ENCODE peak calls at places on chromosomes 12 and 14, in ten cellular contexts. D is fibroblast of mammary gland; T is body of pancreas; M is HFFc6; U is astrocyte of the spinal cord; L is lower lobe of right lung; X is A549; Y is lower leg skin; I is neural progenitor cell; Q is CD8-positive, alpha-beta T cell. C is an unnamed sample.

GRCh38 chr12:110531741-110532333 is 29.7 kb downstream of the RAD9B start:
- DNase-seq in D (peak), T (no peak), M (peak), U (peak), L (no peak), X (no peak), Y (no peak), I (no peak), Q (no peak), C (no peak)

GRCh38 chr14:64244279-64244678 is 49.9 kb downstream of the ESR2 start:
- DNase-seq in D (peak), T (peak), M (no peak), U (no peak), L (no peak), X (no peak), Y (no peak), I (no peak), Q (no peak), C (no peak)

GRCh38 chr12:79688376-79689040 is 2.3 kb downstream of the PAWR start:
- DNase-seq in D (peak), T (no peak), M (no peak), U (peak), L (no peak), X (no peak), Y (no peak), I (no peak), Q (no peak), C (no peak)

GRCh38 chr12:80269953-80270552 is 170.7 kb downstream of the OTOGL start:
- DNase-seq in D (peak), T (no peak), M (peak), U (peak), L (no peak), X (peak), Y (no peak), I (peak), Q (no peak), C (no peak)

GRCh38 chr14:100896369-100897060 is 7.0 kb downstream of the RTL1 start:
- DNase-seq in D (no peak), T (no peak), M (no peak), U (no peak), L (peak), X (no peak), Y (peak), I (peak), Q (no peak), C (peak)

GRCh38 chr14:96821501-96821900 is 24.3 kb downstream of the VRK1 start:
- DNase-seq in D (no peak), T (no peak), M (no peak), U (no peak), L (no peak), X (no peak), Y (no peak), I (no peak), Q (no peak), C (no peak)

GRCh38 chr12:24560867-24561266 is 388.0 kb downstream of the BCAT1 start:
- DNase-seq in D (peak), T (no peak), M (no peak), U (peak), L (no peak), X (no peak), Y (no peak), I (peak), Q (no peak), C (no peak)

GRCh38 chr14:64438181-64438839 is 27.0 kb upstream of the AKAP5 start:
- DNase-seq in D (peak), T (no peak), M (peak), U (peak), L (no peak), X (peak), Y (peak), I (no peak), Q (no peak), C (no peak)

GRCh38 chr12:103169-103981 is 36.8 kb downstream of the IQSEC3 start:
- DNase-seq in D (no peak), T (no peak), M (no peak), U (no peak), L (no peak), X (peak), Y (no peak), I (peak), Q (no peak), C (no peak)

GRCh38 chr14:25413058-25413457 is 363.1 kb upstream of the STXBP6 start:
- DNase-seq in D (no peak), T (no peak), M (no peak), U (no peak), L (no peak), X (no peak), Y (no peak), I (no peak), Q (no peak), C (no peak)

GRCh38 chr12:58711968-58712367 is 208.3 kb downstream of the LRIG3 start:
- DNase-seq in D (peak), T (no peak), M (peak), U (peak), L (no peak), X (no peak), Y (no peak), I (no peak), Q (no peak), C (no peak)

GRCh38 chr14:20409226-20409625 is 4.1 kb downstream of the TEP1 start:
- DNase-seq in D (peak), T (no peak), M (peak), U (peak), L (no peak), X (no peak), Y (no peak), I (no peak), Q (no peak), C (no peak)

GRCh38 chr12:34600592-34601462 is 578.5 kb downstream of the ALG10 start:
- DNase-seq in D (no peak), T (no peak), M (no peak), U (no peak), L (peak), X (no peak), Y (peak), I (no peak), Q (no peak), C (no peak)

GRCh38 chr12:1916396-1917171 is 1.9 kb downstream of the CACNA2D4 start:
- DNase-seq in D (no peak), T (no peak), M (no peak), U (no peak), L (peak), X (no peak), Y (peak), I (no peak), Q (no peak), C (peak)

GRCh38 chr12:49893753-49894752 is 9.6 kb downstream of the FAIM2 start:
- DNase-seq in D (peak), T (peak), M (no peak), U (peak), L (peak), X (peak), Y (no peak), I (no peak), Q (no peak), C (no peak)

GRCh38 chr12:14213542-14213941 is 151.9 kb upstream of the ATF7IP start:
- DNase-seq in D (peak), T (no peak), M (no peak), U (no peak), L (no peak), X (no peak), Y (no peak), I (peak), Q (no peak), C (peak)

GRCh38 chr12:4432878-4433820 is 12.5 kb downstream of the FGF6 start:
- DNase-seq in D (no peak), T (no peak), M (no peak), U (no peak), L (no peak), X (no peak), Y (peak), I (no peak), Q (no peak), C (peak)

GRCh38 chr12:5889381-5890047 is 55.5 kb downstream of the ANO2 start:
- DNase-seq in D (no peak), T (no peak), M (no peak), U (no peak), L (no peak), X (no peak), Y (peak), I (no peak), Q (no peak), C (no peak)

GRCh38 chr12:15688202-15688736 is 100.9 kb downstream of the EPS8 start:
- DNase-seq in D (no peak), T (peak), M (no peak), U (peak), L (peak), X (no peak), Y (peak), I (no peak), Q (no peak), C (peak)

GRCh38 chr14:22448905-22449611 is 140.0 kb downstream of the DAD1 start:
- DNase-seq in D (peak), T (no peak), M (no peak), U (peak), L (no peak), X (no peak), Y (no peak), I (no peak), Q (no peak), C (no peak)

GRCh38 chr14:71473843-71474242 is 458.4 kb upstream of the RGS6 start:
- DNase-seq in D (no peak), T (no peak), M (no peak), U (no peak), L (no peak), X (no peak), Y (no peak), I (no peak), Q (no peak), C (no peak)

GRCh38 chr12:120370343-120371243 is 1.6 kb upstream of the MSI1 start:
- DNase-seq in D (no peak), T (no peak), M (no peak), U (no peak), L (no peak), X (no peak), Y (no peak), I (no peak), Q (no peak), C (no peak)

GRCh38 chr12:88556213-88556612 is 24.1 kb downstream of the KITLG start:
- DNase-seq in D (no peak), T (no peak), M (no peak), U (no peak), L (no peak), X (no peak), Y (no peak), I (no peak), Q (no peak), C (no peak)

GRCh38 chr12:42756841-42757661 is 167.5 kb upstream of the PRICKLE1 start:
- DNase-seq in D (peak), T (peak), M (peak), U (peak), L (no peak), X (peak), Y (no peak), I (peak), Q (no peak), C (no peak)

GRCh38 chr14:85165091-85165490 is 364.9 kb upstream of the FLRT2 start:
- DNase-seq in D (no peak), T (peak), M (no peak), U (no peak), L (no peak), X (no peak), Y (no peak), I (no peak), Q (no peak), C (no peak)

GRCh38 chr12:84727964-84728363 is 184.6 kb downstream of the SLC6A15 start:
- DNase-seq in D (no peak), T (no peak), M (no peak), U (peak), L (no peak), X (no peak), Y (no peak), I (no peak), Q (no peak), C (no peak)

GRCh38 chr12:97977870-97978269 is 515.3 kb downstream of the RMST start:
- DNase-seq in D (no peak), T (no peak), M (no peak), U (no peak), L (no peak), X (no peak), Y (no peak), I (no peak), Q (no peak), C (no peak)

GRCh38 chr12:92553389-92553788 is 149.4 kb upstream of the PLEKHG7 start:
- DNase-seq in D (no peak), T (peak), M (no peak), U (no peak), L (no peak), X (no peak), Y (peak), I (no peak), Q (no peak), C (no peak)

GRCh38 chr12:67449591-67450052 is 180.5 kb downstream of the CAND1 start:
- DNase-seq in D (no peak), T (no peak), M (no peak), U (no peak), L (no peak), X (no peak), Y (no peak), I (no peak), Q (no peak), C (no peak)

GRCh38 chr12:13203028-13203922 is 6.7 kb downstream of the EMP1 start:
- DNase-seq in D (peak), T (peak), M (no peak), U (no peak), L (peak), X (no peak), Y (peak), I (peak), Q (no peak), C (no peak)
- TF ChIP-seq CTCF in D (peak), T (no peak), M (peak), U (peak), L (peak), X (peak), Y (no peak), I (peak), Q (no peak), C (peak)

DNA sequence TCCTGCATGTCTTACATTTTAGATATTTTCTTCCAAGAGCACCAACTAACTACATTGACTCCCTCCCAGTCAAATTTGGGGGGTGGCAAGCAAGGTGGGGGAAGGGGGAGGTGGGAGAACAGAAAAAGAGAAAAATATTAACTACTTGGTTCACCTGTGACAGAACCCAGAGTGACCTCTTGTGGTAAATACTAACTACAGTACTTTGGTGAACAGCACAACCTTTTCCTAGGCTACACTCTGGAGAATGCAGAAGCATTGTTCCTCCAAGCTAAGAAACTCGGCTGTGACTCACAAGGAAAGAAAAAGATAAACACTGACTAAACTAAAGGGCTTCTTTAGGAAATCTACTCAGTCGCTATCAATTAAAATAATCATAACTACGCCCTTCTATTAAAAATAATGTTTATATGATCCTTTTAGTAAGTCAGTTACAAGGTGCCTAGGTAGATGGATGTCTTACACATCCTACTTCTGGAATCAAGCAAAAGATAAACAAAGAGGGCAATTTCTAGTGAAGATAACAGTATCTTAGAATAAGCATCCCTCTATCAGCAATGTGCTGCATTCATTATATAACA is 5.4 kb downstream of the KCNH5 start:
- DNase-seq in D (peak), T (no peak), M (peak), U (peak), L (no peak), X (no peak), Y (no peak), I (peak), Q (no peak), C (no peak)
- TF ChIP-seq CTCF in D (peak), T (peak), M (peak), U (peak), L (peak), X (peak), Y (no peak), I (peak), Q (no peak), C (peak)

GRCh38 chr12:27123642-27124041 is 41.3 kb upstream of the C12orf71 start:
- DNase-seq in D (peak), T (no peak), M (no peak), U (no peak), L (no peak), X (peak), Y (no peak), I (peak), Q (no peak), C (no peak)
- TF ChIP-seq CTCF in D (peak), T (peak), M (peak), U (no peak), L (peak), X (peak), Y (no peak), I (peak), Q (no peak), C (peak)

GRCh38 chr14:29271669-29272068 is 505.1 kb downstream of the FOXG1 start:
- DNase-seq in D (no peak), T (no peak), M (no peak), U (no peak), L (no peak), X (no peak), Y (no peak), I (no peak), Q (no peak), C (no peak)

GRCh38 chr14:29278301-29278700 is 511.7 kb downstream of the FOXG1 start:
- DNase-seq in D (no peak), T (no peak), M (no peak), U (no peak), L (no peak), X (no peak), Y (no peak), I (no peak), Q (no peak), C (no peak)

GRCh38 chr14:29274890-29275651 is 508.5 kb downstream of the FOXG1 start:
- DNase-seq in D (no peak), T (no peak), M (no peak), U (no peak), L (no peak), X (no peak), Y (no peak), I (no peak), Q (no peak), C (no peak)

GRCh38 chr14:29273513-29273912 is 506.9 kb downstream of the FOXG1 start:
- DNase-seq in D (no peak), T (no peak), M (no peak), U (no peak), L (no peak), X (no peak), Y (no peak), I (no peak), Q (no peak), C (no peak)
- TF ChIP-seq CTCF in D (peak), T (no peak), M (peak), U (no peak), L (no peak), X (no peak), Y (no peak), I (peak), Q (no peak), C (no peak)

GRCh38 chr14:103856105-103856504 is 8.7 kb upstream of the PPP1R13B start:
- DNase-seq in D (no peak), T (no peak), M (no peak), U (no peak), L (peak), X (no peak), Y (no peak), I (peak), Q (no peak), C (no peak)
- TF ChIP-seq CTCF in D (no peak), T (no peak), M (no peak), U (no peak), L (no peak), X (no peak), Y (no peak), I (no peak), Q (no peak), C (no peak)

GRCh38 chr14:90374813-90375212 is 22.0 kb upstream of the CALM1 start:
- DNase-seq in D (no peak), T (no peak), M (no peak), U (no peak), L (no peak), X (no peak), Y (no peak), I (no peak), Q (no peak), C (no peak)

GRCh38 chr14:90373887-90374286 is 22.9 kb upstream of the CALM1 start:
- DNase-seq in D (no peak), T (no peak), M (no peak), U (no peak), L (no peak), X (no peak), Y (no peak), I (no peak), Q (no peak), C (no peak)

DNA sequence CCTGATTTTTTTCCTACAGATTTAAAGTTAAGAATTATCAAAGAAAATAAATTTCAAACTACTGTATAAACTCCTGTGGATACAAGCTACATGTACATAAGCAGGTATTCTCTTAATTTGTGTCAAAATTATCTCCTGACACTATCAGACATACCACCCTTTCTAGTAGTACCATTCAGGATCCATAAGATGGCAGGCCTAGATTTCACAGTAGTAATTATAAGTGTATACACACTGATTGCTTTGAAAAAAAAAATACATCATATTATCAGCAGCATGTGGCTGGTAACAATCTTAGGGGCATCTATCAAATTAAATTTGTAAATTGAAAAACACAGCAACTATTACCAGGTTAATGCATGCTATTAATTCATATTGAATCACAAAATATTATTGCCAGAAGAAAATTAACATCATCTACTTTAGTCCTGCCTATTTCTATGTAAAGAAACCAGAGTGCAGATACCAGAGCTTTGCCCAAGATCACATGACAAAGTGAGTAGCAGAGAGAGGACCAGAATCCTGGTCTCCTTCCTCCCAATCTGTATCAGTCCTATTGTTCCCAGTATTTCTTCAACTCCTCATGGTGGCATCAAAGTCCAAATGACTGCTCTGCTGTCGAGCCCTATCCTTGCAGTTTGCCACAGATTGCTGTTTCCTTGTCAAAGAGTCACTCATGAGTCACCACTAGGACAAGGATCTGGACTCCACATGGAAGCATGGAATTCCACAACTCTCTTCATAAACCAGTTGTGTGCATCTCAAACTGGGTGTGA is 27.7 kb upstream of the CALM1 start:
- DNase-seq in D (peak), T (no peak), M (peak), U (no peak), L (no peak), X (peak), Y (no peak), I (no peak), Q (no peak), C (no peak)
- TF ChIP-seq CTCF in D (peak), T (no peak), M (no peak), U (no peak), L (no peak), X (peak), Y (no peak), I (no peak), Q (peak), C (peak)

DNA sequence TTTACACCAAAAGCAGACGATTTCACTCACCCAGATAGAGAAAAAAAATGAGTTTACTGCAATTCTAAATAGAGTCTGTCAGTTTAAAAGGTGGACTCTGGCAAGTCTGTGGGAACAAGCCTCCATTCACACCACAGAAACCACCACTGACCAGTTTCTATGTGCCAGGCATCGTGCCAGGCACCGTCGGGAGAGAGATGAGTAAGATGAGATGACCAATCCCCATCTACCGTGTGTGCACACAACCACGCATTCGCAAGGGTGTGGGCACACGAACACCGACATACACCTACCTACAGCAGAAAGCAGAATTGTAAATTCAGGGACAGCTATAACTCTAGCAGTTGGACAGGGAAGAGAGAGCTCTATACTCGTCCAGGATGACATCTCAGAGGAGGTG is 58.3 kb downstream of the PRIMA1 start:
- DNase-seq in D (peak), T (no peak), M (no peak), U (no peak), L (no peak), X (no peak), Y (no peak), I (no peak), Q (no peak), C (no peak)
- TF ChIP-seq CTCF in D (no peak), T (no peak), M (no peak), U (no peak), L (no peak), X (no peak), Y (no peak), I (no peak), Q (no peak), C (no peak)

GRCh38 chr14:49861581-49861922 is 9.0 kb upstream of the NEMF start:
- DNase-seq in D (peak), T (peak), M (peak), U (peak), L (peak), X (peak), Y (peak), I (peak), Q (peak), C (peak)

GRCh38 chr14:49863483-49864262 is 11.1 kb upstream of the NEMF start:
- DNase-seq in D (no peak), T (no peak), M (no peak), U (peak), L (no peak), X (no peak), Y (no peak), I (peak), Q (no peak), C (no peak)

GRCh38 chr14:49865431-49865859 is 12.9 kb upstream of the NEMF start:
- DNase-seq in D (peak), T (peak), M (peak), U (peak), L (peak), X (peak), Y (peak), I (peak), Q (peak), C (no peak)

GRCh38 chr14:49860988-49861387 is 8.4 kb upstream of the NEMF start:
- DNase-seq in D (no peak), T (no peak), M (no peak), U (no peak), L (no peak), X (no peak), Y (no peak), I (no peak), Q (no peak), C (no peak)

GRCh38 chr14:49861923-49862673 is 9.5 kb upstream of the NEMF start:
- DNase-seq in D (peak), T (peak), M (peak), U (peak), L (peak), X (peak), Y (peak), I (peak), Q (peak), C (peak)
- TF ChIP-seq CTCF in D (peak), T (peak), M (peak), U (peak), L (peak), X (peak), Y (peak), I (peak), Q (peak), C (peak)